ENCODE peak calls at places on chromosome 11, in seven cellular contexts. One of them, this sample, is unnamed. For H3K9me3, the result is how much of the 10 kb centered on the place peaks cover.

GRCh38 chr11:118434553-118435232 is 1.6 kb upstream of the KMT2A start:
- DNase-seq in heart right ventricle: peak
- DNase-seq in transverse colon: peak
- DNase-seq in heart left ventricle: peak
- DNase-seq in upper lobe of right lung: peak
- DNase-seq in AG04450: no peak
- DNase-seq in tibial artery: peak
- DNase-seq in this sample: peak

GRCh38 chr11:19519912-19520641 is 192.6 kb upstream of the NAV2 start:
- DNase-seq in heart right ventricle: peak
- DNase-seq in transverse colon: no peak
- DNase-seq in heart left ventricle: no peak
- DNase-seq in upper lobe of right lung: no peak
- DNase-seq in AG04450: no peak
- DNase-seq in tibial artery: no peak
- DNase-seq in this sample: peak

GRCh38 chr11:27977527-27977926 is 130.4 kb downstream of the KIF18A start:
- DNase-seq in heart right ventricle: no peak
- DNase-seq in transverse colon: no peak
- DNase-seq in heart left ventricle: no peak
- DNase-seq in upper lobe of right lung: no peak
- DNase-seq in AG04450: no peak
- DNase-seq in tibial artery: no peak
- DNase-seq in this sample: no peak

GRCh38 chr11:64364435-64364834 is 5.5 kb downstream of the RPS6KA4 start:
- DNase-seq in heart right ventricle: no peak
- DNase-seq in transverse colon: no peak
- DNase-seq in heart left ventricle: no peak
- DNase-seq in upper lobe of right lung: no peak
- DNase-seq in AG04450: no peak
- DNase-seq in tibial artery: no peak
- DNase-seq in this sample: no peak

GRCh38 chr11:87421422-87421821 is 383.7 kb downstream of the TMEM135 start:
- DNase-seq in heart right ventricle: no peak
- DNase-seq in transverse colon: peak
- DNase-seq in heart left ventricle: peak
- DNase-seq in upper lobe of right lung: no peak
- DNase-seq in AG04450: peak
- DNase-seq in tibial artery: peak
- DNase-seq in this sample: no peak

GRCh38 chr11:5258543-5259262 is 4.1 kb upstream of the HBG2 start:
- DNase-seq in heart right ventricle: no peak
- DNase-seq in transverse colon: no peak
- DNase-seq in heart left ventricle: no peak
- DNase-seq in upper lobe of right lung: no peak
- DNase-seq in AG04450: no peak
- DNase-seq in tibial artery: no peak
- DNase-seq in this sample: no peak

GRCh38 chr11:8309862-8310261 is 46.2 kb upstream of the LMO1 start:
- DNase-seq in heart right ventricle: no peak
- DNase-seq in transverse colon: no peak
- DNase-seq in heart left ventricle: no peak
- DNase-seq in upper lobe of right lung: no peak
- DNase-seq in AG04450: no peak
- DNase-seq in tibial artery: no peak
- DNase-seq in this sample: no peak

GRCh38 chr11:113618360-113618759 is 87.7 kb downstream of the TMPRSS5 start:
- DNase-seq in heart right ventricle: no peak
- DNase-seq in transverse colon: no peak
- DNase-seq in heart left ventricle: no peak
- DNase-seq in upper lobe of right lung: no peak
- DNase-seq in AG04450: no peak
- DNase-seq in tibial artery: no peak
- DNase-seq in this sample: no peak

GRCh38 chr11:46047520-46047919 is 73.7 kb downstream of the PHF21A start:
- DNase-seq in heart right ventricle: no peak
- DNase-seq in transverse colon: no peak
- DNase-seq in heart left ventricle: no peak
- DNase-seq in upper lobe of right lung: no peak
- DNase-seq in AG04450: no peak
- DNase-seq in tibial artery: no peak
- DNase-seq in this sample: no peak

GRCh38 chr11:57248780-57249383 is 11.8 kb upstream of the APLNR start:
- DNase-seq in heart right ventricle: peak
- DNase-seq in transverse colon: peak
- DNase-seq in heart left ventricle: peak
- DNase-seq in upper lobe of right lung: no peak
- DNase-seq in AG04450: peak
- DNase-seq in tibial artery: peak
- DNase-seq in this sample: peak

GRCh38 chr11:113572349-113572748 is 97.2 kb upstream of the DRD2 start:
- DNase-seq in heart right ventricle: no peak
- DNase-seq in transverse colon: no peak
- DNase-seq in heart left ventricle: no peak
- DNase-seq in upper lobe of right lung: no peak
- DNase-seq in AG04450: no peak
- DNase-seq in tibial artery: no peak
- DNase-seq in this sample: no peak

GRCh38 chr11:35978173-35978572 is 34.3 kb downstream of the LDLRAD3 start:
- DNase-seq in heart right ventricle: no peak
- DNase-seq in transverse colon: no peak
- DNase-seq in heart left ventricle: no peak
- DNase-seq in upper lobe of right lung: no peak
- DNase-seq in AG04450: no peak
- DNase-seq in tibial artery: no peak
- DNase-seq in this sample: no peak

GRCh38 chr11:5620606-5621521 is 3.9 kb upstream of the TRIM34 start:
- DNase-seq in heart right ventricle: no peak
- DNase-seq in transverse colon: no peak
- DNase-seq in heart left ventricle: no peak
- DNase-seq in upper lobe of right lung: no peak
- DNase-seq in AG04450: peak
- DNase-seq in tibial artery: no peak
- DNase-seq in this sample: no peak

GRCh38 chr11:7561562-7561961 is 47.8 kb downstream of the PPFIBP2 start:
- DNase-seq in heart right ventricle: no peak
- DNase-seq in transverse colon: no peak
- DNase-seq in heart left ventricle: no peak
- DNase-seq in upper lobe of right lung: no peak
- DNase-seq in AG04450: no peak
- DNase-seq in tibial artery: no peak
- DNase-seq in this sample: no peak

GRCh38 chr11:85132839-85133238 is 494.3 kb downstream of the DLG2 start:
- DNase-seq in heart right ventricle: no peak
- DNase-seq in transverse colon: no peak
- DNase-seq in heart left ventricle: no peak
- DNase-seq in upper lobe of right lung: no peak
- DNase-seq in AG04450: no peak
- DNase-seq in tibial artery: no peak
- DNase-seq in this sample: no peak

GRCh38 chr11:43289368-43289767 is 22.4 kb upstream of the API5 start:
- DNase-seq in heart right ventricle: no peak
- DNase-seq in transverse colon: no peak
- DNase-seq in heart left ventricle: no peak
- DNase-seq in upper lobe of right lung: no peak
- DNase-seq in AG04450: no peak
- DNase-seq in tibial artery: no peak
- DNase-seq in this sample: no peak

GRCh38 chr11:12084191-12084717 is 26.1 kb upstream of the MICAL2 start:
- DNase-seq in heart right ventricle: no peak
- DNase-seq in transverse colon: no peak
- DNase-seq in heart left ventricle: no peak
- DNase-seq in upper lobe of right lung: no peak
- DNase-seq in AG04450: no peak
- DNase-seq in tibial artery: no peak
- DNase-seq in this sample: no peak

GRCh38 chr11:73029408-73029807 is 112.7 kb downstream of the FCHSD2 start:
- DNase-seq in heart right ventricle: no peak
- DNase-seq in transverse colon: no peak
- DNase-seq in heart left ventricle: no peak
- DNase-seq in upper lobe of right lung: no peak
- DNase-seq in AG04450: no peak
- DNase-seq in tibial artery: no peak
- DNase-seq in this sample: no peak

GRCh38 chr11:118659314-118659939 is 20.0 kb downstream of the TREH start:
- DNase-seq in heart right ventricle: peak
- DNase-seq in transverse colon: peak
- DNase-seq in heart left ventricle: peak
- DNase-seq in upper lobe of right lung: peak
- DNase-seq in AG04450: peak
- DNase-seq in tibial artery: peak
- DNase-seq in this sample: peak

GRCh38 chr11:44903035-44903434 is 47.6 kb downstream of the TP53I11 start:
- DNase-seq in heart right ventricle: no peak
- DNase-seq in transverse colon: no peak
- DNase-seq in heart left ventricle: no peak
- DNase-seq in upper lobe of right lung: no peak
- DNase-seq in AG04450: no peak
- DNase-seq in tibial artery: no peak
- DNase-seq in this sample: no peak

GRCh38 chr11:130908770-130909625 is 7.3 kb downstream of the SNX19 start:
- DNase-seq in heart right ventricle: no peak
- DNase-seq in transverse colon: no peak
- DNase-seq in heart left ventricle: no peak
- DNase-seq in upper lobe of right lung: no peak
- DNase-seq in AG04450: peak
- DNase-seq in tibial artery: no peak
- DNase-seq in this sample: no peak

GRCh38 chr11:130480166-130480565 is 31.7 kb downstream of the ADAMTS15 start:
- DNase-seq in heart right ventricle: no peak
- DNase-seq in transverse colon: no peak
- DNase-seq in heart left ventricle: no peak
- DNase-seq in upper lobe of right lung: no peak
- DNase-seq in AG04450: peak
- DNase-seq in tibial artery: no peak
- DNase-seq in this sample: no peak

GRCh38 chr11:57482782-57483569 is 22.6 kb downstream of the RTN4RL2 start:
- DNase-seq in heart right ventricle: peak
- DNase-seq in transverse colon: peak
- DNase-seq in heart left ventricle: peak
- DNase-seq in upper lobe of right lung: peak
- DNase-seq in AG04450: no peak
- DNase-seq in tibial artery: no peak
- DNase-seq in this sample: peak

GRCh38 chr11:130772266-130773227 is 143.7 kb downstream of the SNX19 start:
- DNase-seq in heart right ventricle: no peak
- DNase-seq in transverse colon: peak
- DNase-seq in heart left ventricle: no peak
- DNase-seq in upper lobe of right lung: no peak
- DNase-seq in AG04450: peak
- DNase-seq in tibial artery: peak
- DNase-seq in this sample: no peak

GRCh38 chr11:66059966-66060680 is 8.0 kb downstream of the SF3B2 start:
- DNase-seq in heart right ventricle: no peak
- DNase-seq in transverse colon: no peak
- DNase-seq in heart left ventricle: no peak
- DNase-seq in upper lobe of right lung: no peak
- DNase-seq in AG04450: no peak
- DNase-seq in tibial artery: no peak
- DNase-seq in this sample: no peak
- TF ChIP-seq CTCF in heart right ventricle: no peak
- TF ChIP-seq CTCF in transverse colon: no peak
- TF ChIP-seq CTCF in heart left ventricle: no peak
- TF ChIP-seq CTCF in upper lobe of right lung: no peak
- TF ChIP-seq CTCF in AG04450: no peak
- TF ChIP-seq CTCF in tibial artery: no peak
- TF ChIP-seq CTCF in this sample: no peak

DNA sequence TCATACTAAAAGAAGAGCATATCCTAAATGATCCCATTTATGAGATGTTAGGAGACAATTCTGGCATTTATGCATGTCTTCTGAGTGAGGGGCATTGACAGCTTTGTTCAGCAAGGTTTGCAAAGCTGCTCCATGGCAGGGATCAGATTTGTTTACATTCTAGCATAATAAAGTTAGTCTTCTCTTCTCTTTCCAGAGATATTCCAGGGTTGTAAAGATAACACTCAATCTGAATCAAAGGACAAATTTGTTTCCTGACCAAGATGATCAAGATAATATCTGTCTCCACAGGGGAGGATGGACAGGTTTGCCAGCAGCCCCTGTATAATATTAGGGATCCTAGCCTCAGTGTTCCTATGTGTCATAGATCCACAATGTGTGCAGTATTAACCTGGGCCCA is 77.5 kb upstream of the ZC3H12C start:
- DNase-seq in heart right ventricle: no peak
- DNase-seq in transverse colon: no peak
- DNase-seq in heart left ventricle: no peak
- DNase-seq in upper lobe of right lung: no peak
- DNase-seq in AG04450: no peak
- DNase-seq in tibial artery: no peak
- DNase-seq in this sample: no peak
- H3K9me3 ChIP-seq in heart right ventricle: under half
- H3K9me3 ChIP-seq in transverse colon: under half
- H3K9me3 ChIP-seq in heart left ventricle: under half
- H3K9me3 ChIP-seq in upper lobe of right lung: under half
- H3K9me3 ChIP-seq in AG04450: under half
- H3K9me3 ChIP-seq in tibial artery: under half
- H3K9me3 ChIP-seq in this sample: under half

DNA sequence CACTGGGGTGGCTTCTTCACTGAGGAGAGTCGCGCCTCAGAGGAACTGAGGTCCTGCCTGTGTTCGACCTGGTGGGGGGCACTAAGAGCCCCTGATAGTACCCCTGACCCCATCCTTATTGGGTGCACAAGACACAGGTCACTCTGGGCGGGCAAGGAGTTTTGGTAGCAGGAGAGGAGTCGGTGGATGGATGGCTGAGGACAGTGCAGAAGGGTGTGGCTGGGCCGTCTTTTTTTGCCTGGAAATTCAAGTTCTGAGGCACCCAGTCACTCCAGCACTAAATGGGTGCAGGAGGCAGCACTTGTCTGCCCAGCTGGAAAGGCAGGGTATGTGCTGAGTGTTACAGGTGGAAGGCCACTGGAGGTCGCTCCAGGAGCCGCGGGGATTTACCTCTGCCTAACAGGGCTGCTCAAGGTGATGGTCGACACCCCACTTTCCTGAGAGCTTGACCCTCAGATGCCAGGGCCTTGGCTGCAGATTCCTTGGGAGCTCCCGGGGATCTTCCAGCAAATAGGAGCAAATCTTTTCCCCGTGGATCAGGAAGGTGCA is 960 bp downstream of the TSSC4 start:
- DNase-seq in heart right ventricle: no peak
- DNase-seq in transverse colon: no peak
- DNase-seq in heart left ventricle: no peak
- DNase-seq in upper lobe of right lung: no peak
- DNase-seq in AG04450: no peak
- DNase-seq in tibial artery: no peak
- DNase-seq in this sample: no peak
- TF ChIP-seq CTCF in heart right ventricle: no peak
- TF ChIP-seq CTCF in transverse colon: no peak
- TF ChIP-seq CTCF in heart left ventricle: no peak
- TF ChIP-seq CTCF in upper lobe of right lung: no peak
- TF ChIP-seq CTCF in AG04450: no peak
- TF ChIP-seq CTCF in tibial artery: no peak
- TF ChIP-seq CTCF in this sample: no peak

GRCh38 chr11:97786961-97787360 is 1233.8 kb upstream of the CNTN5 start:
- DNase-seq in heart right ventricle: no peak
- DNase-seq in transverse colon: no peak
- DNase-seq in heart left ventricle: no peak
- DNase-seq in upper lobe of right lung: no peak
- DNase-seq in AG04450: no peak
- DNase-seq in tibial artery: no peak
- DNase-seq in this sample: no peak
- H3K9me3 ChIP-seq in heart right ventricle: under half
- H3K9me3 ChIP-seq in transverse colon: under half
- H3K9me3 ChIP-seq in heart left ventricle: under half
- H3K9me3 ChIP-seq in upper lobe of right lung: under half
- H3K9me3 ChIP-seq in AG04450: under half
- H3K9me3 ChIP-seq in tibial artery: under half
- H3K9me3 ChIP-seq in this sample: under half

This sample was measured in left ventricle myocardium inferior.